ENCODE peak calls at places on chromosome 13, in seven cellular contexts. One of them, this sample, is unnamed.

GRCh38 chr13:102693250-102693649 is 1.6 kb downstream of the METTL21C start:
- DNase-seq in stimulated activated CD4-positive, alpha-beta T cell treated with anti-CD3 and anti-CD28 coated beads, Interleukin-1b, Interleukin-23, amount 100 ng/mL, for 24 hours: no peak
- DNase-seq in effector memory CD4-positive, alpha-beta T cell: no peak
- DNase-seq in hepatocyte: no peak
- DNase-seq in NCI-H1694: peak
- DNase-seq in breast epithelium: no peak
- DNase-seq in RCC 7860: no peak
- DNase-seq in this sample: no peak

GRCh38 chr13:80339841-80340642 is 884 bp downstream of the SPRY2 start:
- DNase-seq in stimulated activated CD4-positive, alpha-beta T cell treated with anti-CD3 and anti-CD28 coated beads, Interleukin-1b, Interleukin-23, amount 100 ng/mL, for 24 hours: no peak
- DNase-seq in RCC 7860: peak
- DNase-seq in effector memory CD4-positive, alpha-beta T cell: no peak
- DNase-seq in breast epithelium: peak
- DNase-seq in NCI-H1694: no peak
- DNase-seq in hepatocyte: peak
- DNase-seq in this sample: peak

GRCh38 chr13:48296528-48296927 is 7.0 kb upstream of the RB1 start:
- DNase-seq in breast epithelium: no peak
- DNase-seq in stimulated activated CD4-positive, alpha-beta T cell treated with anti-CD3 and anti-CD28 coated beads, Interleukin-1b, Interleukin-23, amount 100 ng/mL, for 24 hours: no peak
- DNase-seq in effector memory CD4-positive, alpha-beta T cell: no peak
- DNase-seq in RCC 7860: no peak
- DNase-seq in hepatocyte: no peak
- DNase-seq in NCI-H1694: no peak
- DNase-seq in this sample: no peak

GRCh38 chr13:19864018-19864338 is 529 bp upstream of the ZMYM5 start:
- DNase-seq in RCC 7860: peak
- DNase-seq in stimulated activated CD4-positive, alpha-beta T cell treated with anti-CD3 and anti-CD28 coated beads, Interleukin-1b, Interleukin-23, amount 100 ng/mL, for 24 hours: peak
- DNase-seq in NCI-H1694: no peak
- DNase-seq in breast epithelium: no peak
- DNase-seq in hepatocyte: peak
- DNase-seq in effector memory CD4-positive, alpha-beta T cell: peak
- DNase-seq in this sample: peak

GRCh38 chr13:50393641-50394040 is 378.4 kb downstream of the KCNRG start:
- DNase-seq in stimulated activated CD4-positive, alpha-beta T cell treated with anti-CD3 and anti-CD28 coated beads, Interleukin-1b, Interleukin-23, amount 100 ng/mL, for 24 hours: no peak
- DNase-seq in RCC 7860: no peak
- DNase-seq in breast epithelium: no peak
- DNase-seq in hepatocyte: no peak
- DNase-seq in effector memory CD4-positive, alpha-beta T cell: no peak
- DNase-seq in NCI-H1694: peak
- DNase-seq in this sample: no peak

GRCh38 chr13:42600943-42601342 is 27.0 kb downstream of the TNFSF11 start:
- DNase-seq in NCI-H1694: no peak
- DNase-seq in effector memory CD4-positive, alpha-beta T cell: no peak
- DNase-seq in stimulated activated CD4-positive, alpha-beta T cell treated with anti-CD3 and anti-CD28 coated beads, Interleukin-1b, Interleukin-23, amount 100 ng/mL, for 24 hours: no peak
- DNase-seq in breast epithelium: no peak
- DNase-seq in hepatocyte: no peak
- DNase-seq in RCC 7860: no peak
- DNase-seq in this sample: no peak

GRCh38 chr13:39676315-39676876 is 20.9 kb downstream of the COG6 start:
- DNase-seq in NCI-H1694: peak
- DNase-seq in breast epithelium: no peak
- DNase-seq in hepatocyte: peak
- DNase-seq in effector memory CD4-positive, alpha-beta T cell: no peak
- DNase-seq in stimulated activated CD4-positive, alpha-beta T cell treated with anti-CD3 and anti-CD28 coated beads, Interleukin-1b, Interleukin-23, amount 100 ng/mL, for 24 hours: no peak
- DNase-seq in RCC 7860: peak
- DNase-seq in this sample: no peak

GRCh38 chr13:113924184-113924583 is 49.7 kb downstream of the C13orf46 start:
- DNase-seq in RCC 7860: no peak
- DNase-seq in hepatocyte: no peak
- DNase-seq in effector memory CD4-positive, alpha-beta T cell: no peak
- DNase-seq in breast epithelium: no peak
- DNase-seq in stimulated activated CD4-positive, alpha-beta T cell treated with anti-CD3 and anti-CD28 coated beads, Interleukin-1b, Interleukin-23, amount 100 ng/mL, for 24 hours: no peak
- DNase-seq in NCI-H1694: no peak
- DNase-seq in this sample: peak

GRCh38 chr13:21528616-21529015 is 69.5 kb upstream of the ZDHHC20 start:
- DNase-seq in RCC 7860: no peak
- DNase-seq in stimulated activated CD4-positive, alpha-beta T cell treated with anti-CD3 and anti-CD28 coated beads, Interleukin-1b, Interleukin-23, amount 100 ng/mL, for 24 hours: no peak
- DNase-seq in effector memory CD4-positive, alpha-beta T cell: no peak
- DNase-seq in hepatocyte: no peak
- DNase-seq in NCI-H1694: no peak
- DNase-seq in breast epithelium: no peak
- DNase-seq in this sample: no peak

GRCh38 chr13:88926890-88927502 is 1255.8 kb downstream of the SLITRK5 start:
- DNase-seq in effector memory CD4-positive, alpha-beta T cell: no peak
- DNase-seq in RCC 7860: no peak
- DNase-seq in breast epithelium: no peak
- DNase-seq in stimulated activated CD4-positive, alpha-beta T cell treated with anti-CD3 and anti-CD28 coated beads, Interleukin-1b, Interleukin-23, amount 100 ng/mL, for 24 hours: no peak
- DNase-seq in NCI-H1694: no peak
- DNase-seq in hepatocyte: no peak
- DNase-seq in this sample: no peak

GRCh38 chr13:94552095-94552494 is 43.9 kb downstream of the TGDS start:
- DNase-seq in NCI-H1694: no peak
- DNase-seq in breast epithelium: no peak
- DNase-seq in hepatocyte: no peak
- DNase-seq in effector memory CD4-positive, alpha-beta T cell: no peak
- DNase-seq in stimulated activated CD4-positive, alpha-beta T cell treated with anti-CD3 and anti-CD28 coated beads, Interleukin-1b, Interleukin-23, amount 100 ng/mL, for 24 hours: no peak
- DNase-seq in RCC 7860: no peak
- DNase-seq in this sample: no peak

GRCh38 chr13:36999054-36999927 is at the start of gene ALG5:
- DNase-seq in breast epithelium: peak
- DNase-seq in RCC 7860: peak
- DNase-seq in effector memory CD4-positive, alpha-beta T cell: peak
- DNase-seq in stimulated activated CD4-positive, alpha-beta T cell treated with anti-CD3 and anti-CD28 coated beads, Interleukin-1b, Interleukin-23, amount 100 ng/mL, for 24 hours: peak
- DNase-seq in hepatocyte: peak
- DNase-seq in NCI-H1694: peak
- DNase-seq in this sample: peak

GRCh38 chr13:51218691-51219090 is 3.5 kb upstream of the FAM124A start:
- DNase-seq in effector memory CD4-positive, alpha-beta T cell: no peak
- DNase-seq in NCI-H1694: no peak
- DNase-seq in breast epithelium: no peak
- DNase-seq in hepatocyte: no peak
- DNase-seq in stimulated activated CD4-positive, alpha-beta T cell treated with anti-CD3 and anti-CD28 coated beads, Interleukin-1b, Interleukin-23, amount 100 ng/mL, for 24 hours: no peak
- DNase-seq in RCC 7860: no peak
- DNase-seq in this sample: no peak

GRCh38 chr13:81171065-81171647 is 830.2 kb upstream of the SPRY2 start:
- DNase-seq in NCI-H1694: peak
- DNase-seq in stimulated activated CD4-positive, alpha-beta T cell treated with anti-CD3 and anti-CD28 coated beads, Interleukin-1b, Interleukin-23, amount 100 ng/mL, for 24 hours: no peak
- DNase-seq in hepatocyte: peak
- DNase-seq in RCC 7860: peak
- DNase-seq in effector memory CD4-positive, alpha-beta T cell: no peak
- DNase-seq in breast epithelium: no peak
- DNase-seq in this sample: no peak

GRCh38 chr13:31545616-31546015 is 193.7 kb upstream of the RXFP2 start:
- DNase-seq in stimulated activated CD4-positive, alpha-beta T cell treated with anti-CD3 and anti-CD28 coated beads, Interleukin-1b, Interleukin-23, amount 100 ng/mL, for 24 hours: no peak
- DNase-seq in breast epithelium: no peak
- DNase-seq in effector memory CD4-positive, alpha-beta T cell: no peak
- DNase-seq in hepatocyte: no peak
- DNase-seq in RCC 7860: no peak
- DNase-seq in NCI-H1694: no peak
- DNase-seq in this sample: no peak

GRCh38 chr13:64371045-64371444 is 2859.1 kb downstream of the PCDH9 start:
- DNase-seq in breast epithelium: no peak
- DNase-seq in NCI-H1694: no peak
- DNase-seq in effector memory CD4-positive, alpha-beta T cell: no peak
- DNase-seq in RCC 7860: peak
- DNase-seq in stimulated activated CD4-positive, alpha-beta T cell treated with anti-CD3 and anti-CD28 coated beads, Interleukin-1b, Interleukin-23, amount 100 ng/mL, for 24 hours: no peak
- DNase-seq in hepatocyte: no peak
- DNase-seq in this sample: no peak

GRCh38 chr13:48121733-48122132 is 26.8 kb upstream of the MED4 start:
- DNase-seq in breast epithelium: no peak
- DNase-seq in NCI-H1694: no peak
- DNase-seq in effector memory CD4-positive, alpha-beta T cell: no peak
- DNase-seq in hepatocyte: no peak
- DNase-seq in stimulated activated CD4-positive, alpha-beta T cell treated with anti-CD3 and anti-CD28 coated beads, Interleukin-1b, Interleukin-23, amount 100 ng/mL, for 24 hours: no peak
- DNase-seq in RCC 7860: no peak
- DNase-seq in this sample: no peak

GRCh38 chr13:44540761-44541434 is 35.2 kb downstream of the TSC22D1 start:
- DNase-seq in breast epithelium: no peak
- DNase-seq in stimulated activated CD4-positive, alpha-beta T cell treated with anti-CD3 and anti-CD28 coated beads, Interleukin-1b, Interleukin-23, amount 100 ng/mL, for 24 hours: no peak
- DNase-seq in RCC 7860: no peak
- DNase-seq in effector memory CD4-positive, alpha-beta T cell: no peak
- DNase-seq in NCI-H1694: no peak
- DNase-seq in hepatocyte: no peak
- DNase-seq in this sample: no peak

GRCh38 chr13:100029930-100030329 is 48.3 kb downstream of the ZIC2 start:
- DNase-seq in RCC 7860: no peak
- DNase-seq in stimulated activated CD4-positive, alpha-beta T cell treated with anti-CD3 and anti-CD28 coated beads, Interleukin-1b, Interleukin-23, amount 100 ng/mL, for 24 hours: no peak
- DNase-seq in NCI-H1694: no peak
- DNase-seq in effector memory CD4-positive, alpha-beta T cell: no peak
- DNase-seq in hepatocyte: no peak
- DNase-seq in breast epithelium: no peak
- DNase-seq in this sample: no peak

GRCh38 chr13:99303863-99304521 is 3.2 kb downstream of the GPR183 start:
- DNase-seq in hepatocyte: no peak
- DNase-seq in NCI-H1694: no peak
- DNase-seq in stimulated activated CD4-positive, alpha-beta T cell treated with anti-CD3 and anti-CD28 coated beads, Interleukin-1b, Interleukin-23, amount 100 ng/mL, for 24 hours: peak
- DNase-seq in effector memory CD4-positive, alpha-beta T cell: peak
- DNase-seq in RCC 7860: no peak
- DNase-seq in breast epithelium: no peak
- DNase-seq in this sample: no peak

GRCh38 chr13:44068737-44069136 is 189.0 kb downstream of the LACC1 start:
- DNase-seq in hepatocyte: no peak
- DNase-seq in effector memory CD4-positive, alpha-beta T cell: no peak
- DNase-seq in NCI-H1694: no peak
- DNase-seq in RCC 7860: peak
- DNase-seq in breast epithelium: no peak
- DNase-seq in stimulated activated CD4-positive, alpha-beta T cell treated with anti-CD3 and anti-CD28 coated beads, Interleukin-1b, Interleukin-23, amount 100 ng/mL, for 24 hours: no peak
- DNase-seq in this sample: no peak

GRCh38 chr13:113638806-113639205 is 19.2 kb downstream of the ATP4B start:
- DNase-seq in stimulated activated CD4-positive, alpha-beta T cell treated with anti-CD3 and anti-CD28 coated beads, Interleukin-1b, Interleukin-23, amount 100 ng/mL, for 24 hours: no peak
- DNase-seq in breast epithelium: no peak
- DNase-seq in NCI-H1694: no peak
- DNase-seq in RCC 7860: no peak
- DNase-seq in effector memory CD4-positive, alpha-beta T cell: no peak
- DNase-seq in hepatocyte: no peak
- DNase-seq in this sample: peak

GRCh38 chr13:79197933-79198332 is 208.1 kb downstream of the RBM26 start:
- DNase-seq in stimulated activated CD4-positive, alpha-beta T cell treated with anti-CD3 and anti-CD28 coated beads, Interleukin-1b, Interleukin-23, amount 100 ng/mL, for 24 hours: no peak
- DNase-seq in RCC 7860: no peak
- DNase-seq in NCI-H1694: no peak
- DNase-seq in breast epithelium: no peak
- DNase-seq in hepatocyte: no peak
- DNase-seq in effector memory CD4-positive, alpha-beta T cell: no peak
- DNase-seq in this sample: no peak

GRCh38 chr13:109500146-109500773 is 286.1 kb downstream of the IRS2 start:
- DNase-seq in effector memory CD4-positive, alpha-beta T cell: no peak
- DNase-seq in NCI-H1694: no peak
- DNase-seq in breast epithelium: no peak
- DNase-seq in hepatocyte: no peak
- DNase-seq in stimulated activated CD4-positive, alpha-beta T cell treated with anti-CD3 and anti-CD28 coated beads, Interleukin-1b, Interleukin-23, amount 100 ng/mL, for 24 hours: no peak
- DNase-seq in RCC 7860: no peak
- DNase-seq in this sample: no peak

GRCh38 chr13:77891486-77891885 is 27.1 kb downstream of the EDNRB start:
- DNase-seq in hepatocyte: peak
- DNase-seq in breast epithelium: no peak
- DNase-seq in effector memory CD4-positive, alpha-beta T cell: no peak
- DNase-seq in stimulated activated CD4-positive, alpha-beta T cell treated with anti-CD3 and anti-CD28 coated beads, Interleukin-1b, Interleukin-23, amount 100 ng/mL, for 24 hours: no peak
- DNase-seq in RCC 7860: no peak
- DNase-seq in NCI-H1694: no peak
- DNase-seq in this sample: no peak

GRCh38 chr13:28981530-28981929 is 161.4 kb downstream of the MTUS2 start:
- DNase-seq in RCC 7860: no peak
- DNase-seq in stimulated activated CD4-positive, alpha-beta T cell treated with anti-CD3 and anti-CD28 coated beads, Interleukin-1b, Interleukin-23, amount 100 ng/mL, for 24 hours: no peak
- DNase-seq in hepatocyte: no peak
- DNase-seq in effector memory CD4-positive, alpha-beta T cell: no peak
- DNase-seq in breast epithelium: no peak
- DNase-seq in NCI-H1694: no peak
- DNase-seq in this sample: no peak